ENCODE peak calls at places on chromosome 19, in five cellular contexts. Z, O, U, I and S are unnamed samples.

GRCh38 chr19:294341-294818 is 3.2 kb upstream of the PLPP2 start:
- DNase-seq in Z (no peak), O (no peak), U (peak; percentile 70), I (peak; percentile 83), S (peak; percentile 13)

GRCh38 chr19:1168877-1169791 is 4.9 kb downstream of the SBNO2 start:
- DNase-seq in Z (peak; percentile 54), O (no peak), U (peak; percentile 82), I (no peak), S (no peak)

GRCh38 chr19:41226053-41226873 is 7.2 kb downstream of the AXL start:
- DNase-seq in Z (peak; percentile 58), O (peak; percentile 72), U (peak; percentile 86), I (no peak), S (peak; percentile 36)

GRCh38 chr19:20103091-20103501 is 25.3 kb downstream of the ZNF90 start:
- DNase-seq in Z (no peak), O (no peak), U (no peak), I (no peak), S (no peak)

GRCh38 chr19:2495651-2496316 is 19.9 kb downstream of the GADD45B start:
- DNase-seq in Z (no peak), O (no peak), U (no peak), I (no peak), S (no peak)

GRCh38 chr19:2488405-2488941 is 12.5 kb downstream of the GADD45B start:
- DNase-seq in Z (no peak), O (no peak), U (no peak), I (no peak), S (no peak)

GRCh38 chr19:45653634-45654033 is 14.4 kb upstream of the GIPR start:
- DNase-seq in Z (no peak), O (no peak), U (no peak), I (no peak), S (no peak)

GRCh38 chr19:7292950-7293794 is 1.0 kb downstream of the INSR start:
- DNase-seq in Z (peak; percentile 58), O (no peak), U (peak; percentile 60), I (no peak), S (no peak)

GRCh38 chr19:47729468-47729798 is 15.9 kb upstream of the NOP53 start:
- DNase-seq in Z (peak; percentile 91), O (peak; percentile 79), U (peak; percentile 52), I (no peak), S (no peak)

GRCh38 chr19:11169896-11170678 is 14.5 kb upstream of the SPC24 start:
- DNase-seq in Z (no peak), O (no peak), U (no peak), I (no peak), S (no peak)

GRCh38 chr19:30224689-30225606 is 147.2 kb upstream of the ZNF536 start:
- DNase-seq in Z (no peak), O (no peak), U (peak; percentile 64), I (no peak), S (peak; percentile 32)

GRCh38 chr19:19315444-19315843 is 4.9 kb downstream of the SUGP1 start:
- DNase-seq in Z (no peak), O (no peak), U (no peak), I (no peak), S (no peak)

GRCh38 chr19:17522988-17523872 is 11.8 kb downstream of the PGLS start:
- DNase-seq in Z (no peak), O (no peak), U (no peak), I (no peak), S (no peak)

GRCh38 chr19:5434351-5434917 is 20.8 kb upstream of the ZNRF4 start:
- DNase-seq in Z (no peak), O (peak; percentile 39), U (no peak), I (no peak), S (no peak)

GRCh38 chr19:39052243-39052746 is 19.9 kb upstream of the FBXO27 start:
- DNase-seq in Z (peak; percentile 27), O (no peak), U (peak; percentile 68), I (peak; percentile 93), S (peak; percentile 58)

GRCh38 chr19:49442793-49443365 is 1.6 kb upstream of the SLC17A7 start:
- DNase-seq in Z (peak; percentile 89), O (peak; percentile 82), U (peak; percentile 92), I (peak; percentile 96), S (no peak)

GRCh38 chr19:2428756-2429711 is 1.6 kb upstream of the TIMM13 start:
- DNase-seq in Z (no peak), O (no peak), U (no peak), I (no peak), S (no peak)

GRCh38 chr19:16252459-16253205 is 54.9 kb downstream of the AP1M1 start:
- DNase-seq in Z (no peak), O (no peak), U (no peak), I (no peak), S (peak; percentile 46)

GRCh38 chr19:17441241-17442135 is 7.0 kb downstream of the TMEM221 start:
- DNase-seq in Z (no peak), O (no peak), U (peak; percentile 56), I (no peak), S (no peak)

GRCh38 chr19:39327990-39328705 is 7.5 kb upstream of the LRFN1 start:
- DNase-seq in Z (peak; percentile 68), O (no peak), U (peak; percentile 90), I (no peak), S (peak; percentile 87)

GRCh38 chr19:7468840-7469239 is 20.0 kb downstream of the PEX11G start:
- DNase-seq in Z (no peak), O (no peak), U (no peak), I (no peak), S (no peak)

GRCh38 chr19:32012886-32013635 is 332.3 kb upstream of the ZNF507 start:
- DNase-seq in Z (no peak), O (no peak), U (peak; percentile 19), I (no peak), S (no peak)

GRCh38 chr19:50047686-50048085 is 21.9 kb downstream of the ZNF473 start:
- DNase-seq in Z (no peak), O (no peak), U (no peak), I (no peak), S (no peak)

GRCh38 chr19:16571689-16572331 is 405 bp downstream of the SLC35E1 start:
- DNase-seq in Z (peak; percentile 33), O (no peak), U (no peak), I (no peak), S (no peak)